ENCODE peak calls at places on chromosomes 4 and X, in seven cellular contexts. X, Y, C, Z, L, V and I are unnamed samples. For H3K9me3, the result is how much of the 10 kb centered on the place peaks cover.

GRCh38 chr4:67762091-67762490 is 7.9 kb upstream of the GNRHR start:
- DNase-seq in Y (peak), X (no peak), L (peak), V (no peak), C (no peak), Z (no peak), I (peak)

GRCh38 chr4:128649575-128650205 is 159.8 kb upstream of the JADE1 start:
- DNase-seq in V (no peak), Z (no peak), X (no peak), Y (peak), C (no peak), L (peak), I (no peak)

GRCh38 chr4:42519803-42520417 is 122.6 kb downstream of the SHISA3 start:
- DNase-seq in Z (peak), L (peak), V (no peak), C (peak), Y (peak), X (peak), I (peak)

GRCh38 chr4:53866055-53866454 is 198.3 kb downstream of the CHIC2 start:
- DNase-seq in L (no peak), Z (no peak), Y (no peak), C (no peak), V (no peak), X (no peak), I (no peak)

GRCh38 chr4:109359040-109359646 is 56.7 kb upstream of the COL25A1 start:
- DNase-seq in Y (no peak), C (no peak), X (peak), Z (no peak), V (no peak), L (no peak), I (peak)

GRCh38 chrX:36856849-36857248 is 151.3 kb upstream of the FAM47C start:
- DNase-seq in X (no peak), Z (peak), C (peak), L (peak), V (no peak), Y (peak), I (no peak)

GRCh38 chr4:82394896-82395295 is 21.1 kb upstream of the HNRNPD start:
- DNase-seq in Z (no peak), X (no peak), C (peak), V (no peak), L (no peak), Y (no peak), I (no peak)

GRCh38 chrX:49754238-49754857 is 58.6 kb upstream of the PAGE1 start:
- DNase-seq in L (peak), V (peak), C (peak), Z (peak), Y (peak), X (peak), I (peak)

GRCh38 chr4:64781737-64782326 is 372.6 kb upstream of the TECRL start:
- DNase-seq in V (no peak), Z (peak), L (peak), Y (peak), C (peak), X (peak), I (peak)

GRCh38 chr4:100224701-100225100 is 34.4 kb upstream of the DDIT4L start:
- DNase-seq in Y (no peak), V (no peak), X (no peak), C (no peak), Z (no peak), L (no peak), I (no peak)
- H3K9me3 ChIP-seq in Y (under half), V (under half), X (under half), C (under half), Z (under half), L (under half), I (under half)

GRCh38 chrX:154457491-154458115 is 478 bp upstream of the PLXNA3 start:
- DNase-seq in V (peak), C (peak), L (peak), Y (no peak), X (peak), Z (peak), I (peak)
- H2AFZ ChIP-seq in V (no peak), C (peak), L (peak), Y (no peak), X (peak), Z (no peak), I (peak)

GRCh38 chr4:453267-453666 is 45.7 kb downstream of the ZNF721 start:
- DNase-seq in Y (no peak), X (no peak), L (no peak), C (no peak), Z (no peak), V (no peak), I (no peak)
- H3K9me3 ChIP-seq in Y (under half), X (half or more), L (under half), C (half or more), Z (half or more), V (half or more), I (under half)

GRCh38 chr4:145308598-145308997 is 128.2 kb upstream of the OTUD4 start:
- DNase-seq in X (no peak), V (no peak), Z (no peak), Y (no peak), C (no peak), L (no peak), I (no peak)
- H2AFZ ChIP-seq in X (peak), V (no peak), Z (no peak), Y (no peak), C (no peak), L (no peak), I (no peak)

DNA sequence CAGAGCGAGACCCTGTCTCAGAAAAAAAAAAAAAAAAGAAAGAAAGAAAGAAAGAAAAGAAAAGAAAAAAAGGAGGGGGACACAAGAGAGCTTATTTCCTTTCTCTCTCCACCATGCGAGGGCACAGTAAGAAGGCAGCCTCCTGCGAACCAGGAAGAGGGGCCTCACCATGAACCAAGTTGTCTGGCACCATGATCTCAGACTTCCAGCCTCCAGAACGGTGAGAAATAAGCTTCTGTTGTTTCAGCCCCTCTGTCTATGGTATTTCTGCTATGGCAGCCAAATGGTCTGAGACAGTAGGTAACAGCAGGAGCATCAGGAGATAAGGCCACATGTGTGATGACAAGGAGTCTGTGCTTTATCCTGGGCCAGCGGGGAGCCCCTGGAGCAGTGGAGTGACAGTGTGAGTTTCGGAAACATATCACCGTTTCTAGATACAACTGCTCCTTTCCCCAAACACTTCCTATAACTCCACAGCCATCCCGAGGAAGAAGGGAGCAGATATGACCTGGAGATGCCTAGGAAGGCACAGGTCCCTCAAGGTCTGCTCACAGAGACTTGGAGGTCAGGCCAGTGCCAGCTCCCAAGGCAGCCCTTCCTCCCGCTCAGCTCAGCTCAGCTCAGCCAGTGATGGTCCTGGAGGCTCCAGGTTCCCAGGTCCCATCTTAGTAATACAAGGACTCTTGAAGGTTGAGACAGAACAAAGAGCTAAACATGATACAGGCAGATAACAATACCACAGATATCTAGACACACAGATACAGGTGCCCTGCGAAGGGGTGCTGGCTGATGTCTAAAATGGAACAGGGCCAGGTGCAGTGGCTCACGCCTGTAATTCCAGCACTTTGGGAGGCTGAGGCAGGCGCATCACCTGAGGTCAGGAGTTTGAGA is 17.7 kb downstream of the JAKMIP1 start:
- DNase-seq in Y (no peak), X (no peak), Z (no peak), C (no peak), V (no peak), L (no peak), I (no peak)
- H3K9me3 ChIP-seq in Y (under half), X (under half), Z (under half), C (under half), V (under half), L (under half), I (under half)

DNA sequence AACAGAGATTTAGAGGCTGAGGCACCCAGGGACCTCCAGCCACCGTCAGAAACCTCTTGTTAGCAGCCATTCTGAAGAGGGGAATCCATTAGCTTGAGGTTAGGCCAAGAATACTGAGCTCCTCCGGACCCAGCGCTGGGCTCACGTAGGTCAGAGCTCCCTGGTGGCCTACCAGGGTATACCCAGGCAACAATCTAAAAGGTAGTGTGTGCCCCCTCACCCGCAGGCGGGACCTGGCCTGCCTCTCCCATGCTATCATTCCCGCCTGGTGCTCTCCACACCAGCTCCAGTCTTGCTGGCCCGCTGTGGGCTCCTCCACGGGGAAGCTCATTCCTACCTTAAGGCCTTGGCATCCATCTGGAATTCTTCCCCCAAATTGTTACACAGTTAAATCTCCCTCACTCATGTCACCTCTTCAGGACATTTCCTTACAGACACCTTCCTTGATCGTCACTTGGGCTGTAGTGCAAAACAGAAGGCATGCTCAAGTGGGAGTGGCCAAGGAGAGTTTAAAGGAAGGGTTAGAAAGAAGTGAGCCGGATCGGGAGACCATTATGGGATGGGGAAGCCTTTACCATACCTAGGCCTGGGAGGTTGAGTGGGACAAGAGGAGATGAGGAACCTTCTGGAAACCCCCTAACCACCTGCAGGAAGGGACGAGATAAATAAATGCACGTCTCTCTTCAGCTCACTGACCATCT is 102.5 kb downstream of the UCHL1 start:
- DNase-seq in L (no peak), C (no peak), V (peak), Y (no peak), Z (no peak), X (no peak), I (no peak)
- H2AFZ ChIP-seq in L (no peak), C (no peak), V (no peak), Y (no peak), Z (no peak), X (no peak), I (no peak)

GRCh38 chr4:61760820-61761219 is 560.7 kb downstream of the ADGRL3 start:
- DNase-seq in C (no peak), Y (no peak), X (no peak), V (no peak), Z (no peak), L (no peak), I (no peak)
- H3K9me3 ChIP-seq in C (under half), Y (under half), X (under half), V (half or more), Z (under half), L (under half), I (under half)